ENCODE peak calls at places on chromosomes 6 and 20, in ten cellular contexts. F, P, H, B, T, E, U, Z, I and Y are unnamed samples.

GRCh38 chr6:158417760-158418098 is 105.5 kb downstream of the TULP4 start:
- DNase-seq in I (no peak), T (peak), Z (no peak), H (no peak), P (peak), F (peak), E (no peak), U (no peak), B (no peak), Y (no peak)

GRCh38 chr6:143513410-143513809 is 1.9 kb upstream of the FUCA2 start:
- DNase-seq in B (peak), F (peak), U (no peak), T (no peak), E (no peak), Z (peak), P (peak), H (peak), I (no peak), Y (peak)

GRCh38 chr6:130057495-130057894 is 39.1 kb downstream of the L3MBTL3 start:
- DNase-seq in U (no peak), F (no peak), H (no peak), E (no peak), I (no peak), P (no peak), T (no peak), Z (no peak), B (no peak), Y (no peak)

GRCh38 chr6:139644821-139645220 is 270.4 kb upstream of the CITED2 start:
- DNase-seq in F (no peak), T (peak), E (no peak), B (no peak), U (no peak), H (no peak), P (peak), I (no peak), Z (no peak), Y (no peak)

GRCh38 chr6:21305827-21306469 is 287.6 kb upstream of the SOX4 start:
- DNase-seq in H (no peak), P (peak), B (no peak), F (peak), Z (no peak), E (no peak), T (peak), U (no peak), I (no peak), Y (no peak)

GRCh38 chr20:32574296-32575226 is 10.6 kb downstream of the NOL4L start:
- DNase-seq in B (no peak), U (no peak), F (peak), P (peak), T (peak), I (no peak), H (peak), E (peak), Z (peak), Y (no peak)

GRCh38 chr20:38200646-38201045 is 35.6 kb upstream of the TGM2 start:
- DNase-seq in F (no peak), B (no peak), E (no peak), U (no peak), Z (no peak), I (no peak), P (no peak), T (no peak), H (no peak), Y (no peak)

GRCh38 chr20:39013662-39014109 is 51.5 kb downstream of the DHX35 start:
- DNase-seq in H (no peak), P (no peak), Z (no peak), T (no peak), F (no peak), E (no peak), B (no peak), U (no peak), I (no peak), Y (no peak)

GRCh38 chr6:168333471-168333870 is 13.9 kb upstream of the DACT2 start:
- DNase-seq in F (no peak), U (no peak), P (no peak), H (no peak), I (no peak), E (no peak), T (no peak), Z (no peak), B (peak), Y (no peak)

GRCh38 chr6:35485402-35485877 is 11.4 kb downstream of the TEAD3 start:
- DNase-seq in E (peak), U (no peak), Z (no peak), P (peak), T (peak), H (no peak), B (peak), F (peak), I (no peak), Y (no peak)

GRCh38 chr6:25302677-25303128 is 23.5 kb downstream of the CARMIL1 start:
- DNase-seq in H (no peak), Z (no peak), B (no peak), U (no peak), E (no peak), F (no peak), T (peak), I (no peak), P (peak), Y (no peak)

GRCh38 chr6:558089-558488 is 98.8 kb downstream of the HUS1B start:
- DNase-seq in H (no peak), E (no peak), P (peak), I (no peak), Z (no peak), B (no peak), T (no peak), F (no peak), U (no peak), Y (no peak)

GRCh38 chr20:35286899-35287508 is 2.4 kb upstream of the EIF6 start:
- DNase-seq in H (no peak), I (no peak), E (no peak), Z (no peak), F (no peak), B (no peak), U (no peak), T (no peak), P (no peak), Y (no peak)

GRCh38 chr6:24775520-24776058 is 852 bp downstream of the GMNN start:
- DNase-seq in P (peak), H (peak), T (peak), U (no peak), F (peak), E (peak), I (no peak), B (no peak), Z (peak), Y (no peak)

GRCh38 chr6:112037783-112038216 is 16.1 kb upstream of the CCN6 start:
- DNase-seq in P (peak), H (no peak), U (no peak), B (peak), I (no peak), E (peak), Z (peak), T (peak), F (peak), Y (no peak)

GRCh38 chr6:167045828-167046580 is 46.8 kb downstream of the CEP43 start:
- DNase-seq in U (no peak), T (no peak), B (no peak), Z (no peak), I (no peak), P (no peak), H (no peak), F (no peak), E (no peak), Y (no peak)

GRCh38 chr20:45911486-45912343 is at the start of gene PLTP:
- DNase-seq in F (no peak), P (peak), H (peak), B (peak), I (peak), Z (peak), U (no peak), T (peak), E (no peak), Y (peak)

GRCh38 chr20:37243937-37244571 is 17.6 kb downstream of the GHRH start:
- DNase-seq in F (no peak), I (no peak), Z (no peak), E (no peak), B (no peak), T (no peak), H (no peak), P (peak), U (no peak), Y (no peak)